ENCODE peak calls at places on chromosomes 12 and 14, in eight cellular contexts. One of them, this sample, is unnamed.

GRCh38 chr12:96219700-96220206 is 25.6 kb downstream of the ELK3 start:
- DNase-seq in transverse colon: no peak
- DNase-seq in A549: peak; percentile 98
- DNase-seq in ovary: no peak
- DNase-seq in tibial nerve: no peak
- DNase-seq in stomach: no peak
- DNase-seq in sigmoid colon: no peak
- DNase-seq in HepG2: peak; percentile 50
- DNase-seq in this sample: peak; percentile 77

GRCh38 chr14:92519246-92520101 is 5.9 kb downstream of the RIN3 start:
- DNase-seq in transverse colon: no peak
- DNase-seq in A549: no peak
- DNase-seq in ovary: no peak
- DNase-seq in tibial nerve: no peak
- DNase-seq in stomach: no peak
- DNase-seq in sigmoid colon: peak; percentile 66
- DNase-seq in HepG2: no peak
- DNase-seq in this sample: peak; percentile 56

GRCh38 chr12:14665354-14666348 is 30.7 kb downstream of the GUCY2C start:
- DNase-seq in transverse colon: no peak
- DNase-seq in A549: peak; percentile 4
- DNase-seq in ovary: no peak
- DNase-seq in tibial nerve: no peak
- DNase-seq in stomach: no peak
- DNase-seq in sigmoid colon: no peak
- DNase-seq in HepG2: no peak
- DNase-seq in this sample: no peak

GRCh38 chr14:49879683-49880204 is 13.1 kb upstream of the ARF6 start:
- DNase-seq in transverse colon: peak; percentile 70
- DNase-seq in A549: peak; percentile 89
- DNase-seq in ovary: no peak
- DNase-seq in tibial nerve: peak; percentile 21
- DNase-seq in stomach: peak; percentile 51
- DNase-seq in sigmoid colon: no peak
- DNase-seq in HepG2: peak; percentile 80
- DNase-seq in this sample: no peak

GRCh38 chr12:132544173-132544468 is 54.2 kb downstream of the FBRSL1 start:
- DNase-seq in transverse colon: no peak
- DNase-seq in A549: no peak
- DNase-seq in ovary: no peak
- DNase-seq in tibial nerve: no peak
- DNase-seq in stomach: no peak
- DNase-seq in sigmoid colon: no peak
- DNase-seq in HepG2: no peak
- DNase-seq in this sample: no peak

GRCh38 chr12:102960766-102961487 is 3.5 kb downstream of the ASCL1 start:
- DNase-seq in transverse colon: no peak
- DNase-seq in A549: no peak
- DNase-seq in ovary: no peak
- DNase-seq in tibial nerve: no peak
- DNase-seq in stomach: no peak
- DNase-seq in sigmoid colon: no peak
- DNase-seq in HepG2: no peak
- DNase-seq in this sample: no peak

GRCh38 chr12:66087365-66087943 is 43.1 kb downstream of the LLPH start:
- DNase-seq in transverse colon: peak; percentile 62
- DNase-seq in A549: peak; percentile 69
- DNase-seq in ovary: peak; percentile 77
- DNase-seq in tibial nerve: peak; percentile 90
- DNase-seq in stomach: peak; percentile 60
- DNase-seq in sigmoid colon: peak; percentile 71
- DNase-seq in HepG2: peak; percentile 57
- DNase-seq in this sample: no peak

GRCh38 chr14:54312166-54312801 is 84.5 kb upstream of the CDKN3 start:
- DNase-seq in transverse colon: no peak
- DNase-seq in A549: peak; percentile 40
- DNase-seq in ovary: no peak
- DNase-seq in tibial nerve: no peak
- DNase-seq in stomach: no peak
- DNase-seq in sigmoid colon: no peak
- DNase-seq in HepG2: no peak
- DNase-seq in this sample: no peak

GRCh38 chr14:68463299-68463698 is 329.6 kb downstream of the ZFP36L1 start:
- DNase-seq in transverse colon: no peak
- DNase-seq in A549: no peak
- DNase-seq in ovary: no peak
- DNase-seq in tibial nerve: no peak
- DNase-seq in stomach: no peak
- DNase-seq in sigmoid colon: no peak
- DNase-seq in HepG2: no peak
- DNase-seq in this sample: no peak

GRCh38 chr12:108689314-108690190 is 41.8 kb downstream of the CORO1C start:
- DNase-seq in transverse colon: peak; percentile 27
- DNase-seq in A549: peak; percentile 70
- DNase-seq in ovary: no peak
- DNase-seq in tibial nerve: no peak
- DNase-seq in stomach: no peak
- DNase-seq in sigmoid colon: peak; percentile 80
- DNase-seq in HepG2: peak; percentile 89
- DNase-seq in this sample: peak; percentile 55

GRCh38 chr12:30806989-30807694 is 52.4 kb upstream of the CAPRIN2 start:
- DNase-seq in transverse colon: no peak
- DNase-seq in A549: peak; percentile 76
- DNase-seq in ovary: no peak
- DNase-seq in tibial nerve: peak; percentile 28
- DNase-seq in stomach: peak; percentile 41
- DNase-seq in sigmoid colon: no peak
- DNase-seq in HepG2: peak; percentile 54
- DNase-seq in this sample: no peak

GRCh38 chr14:25381498-25381897 is 331.6 kb upstream of the STXBP6 start:
- DNase-seq in transverse colon: no peak
- DNase-seq in A549: peak; percentile 12
- DNase-seq in ovary: no peak
- DNase-seq in tibial nerve: no peak
- DNase-seq in stomach: no peak
- DNase-seq in sigmoid colon: no peak
- DNase-seq in HepG2: peak; percentile 41
- DNase-seq in this sample: no peak

GRCh38 chr12:53727310-53728041 is at the start of gene CALCOCO1:
- DNase-seq in transverse colon: peak; percentile 98
- DNase-seq in A549: peak; percentile 98
- DNase-seq in ovary: peak; percentile 97
- DNase-seq in tibial nerve: peak; percentile 96
- DNase-seq in stomach: peak; percentile 98
- DNase-seq in sigmoid colon: peak; percentile 99
- DNase-seq in HepG2: peak; percentile 95
- DNase-seq in this sample: peak; percentile 99

GRCh38 chr12:49334226-49334625 is 2.8 kb downstream of the C1QL4 start:
- DNase-seq in transverse colon: no peak
- DNase-seq in A549: no peak
- DNase-seq in ovary: no peak
- DNase-seq in tibial nerve: no peak
- DNase-seq in stomach: peak; percentile 4
- DNase-seq in sigmoid colon: peak; percentile 24
- DNase-seq in HepG2: no peak
- DNase-seq in this sample: no peak

GRCh38 chr12:76909290-76909689 is 30.5 kb upstream of the CSRP2 start:
- DNase-seq in transverse colon: no peak
- DNase-seq in A549: no peak
- DNase-seq in ovary: no peak
- DNase-seq in tibial nerve: no peak
- DNase-seq in stomach: no peak
- DNase-seq in sigmoid colon: no peak
- DNase-seq in HepG2: no peak
- DNase-seq in this sample: no peak

GRCh38 chr14:88556581-88556980 is 1.8 kb upstream of the PTPN21 start:
- DNase-seq in transverse colon: no peak
- DNase-seq in A549: no peak
- DNase-seq in ovary: no peak
- DNase-seq in tibial nerve: no peak
- DNase-seq in stomach: no peak
- DNase-seq in sigmoid colon: no peak
- DNase-seq in HepG2: no peak
- DNase-seq in this sample: no peak

GRCh38 chr12:116528067-116528466 is 31.1 kb upstream of the MAP1LC3B2 start:
- DNase-seq in transverse colon: no peak
- DNase-seq in A549: peak; percentile 91
- DNase-seq in ovary: no peak
- DNase-seq in tibial nerve: no peak
- DNase-seq in stomach: no peak
- DNase-seq in sigmoid colon: no peak
- DNase-seq in HepG2: no peak
- DNase-seq in this sample: no peak

GRCh38 chr14:50941151-50941550 is 3.1 kb downstream of the PYGL start:
- DNase-seq in transverse colon: no peak
- DNase-seq in A549: no peak
- DNase-seq in ovary: no peak
- DNase-seq in tibial nerve: no peak
- DNase-seq in stomach: no peak
- DNase-seq in sigmoid colon: no peak
- DNase-seq in HepG2: no peak
- DNase-seq in this sample: no peak

GRCh38 chr14:101087614-101088394 is 184.3 kb upstream of the RTL1 start:
- DNase-seq in transverse colon: peak; percentile 3
- DNase-seq in A549: no peak
- DNase-seq in ovary: no peak
- DNase-seq in tibial nerve: peak; percentile 26
- DNase-seq in stomach: peak; percentile 7
- DNase-seq in sigmoid colon: no peak
- DNase-seq in HepG2: no peak
- DNase-seq in this sample: peak; percentile 8

GRCh38 chr12:132140501-132140900 is 3.6 kb downstream of the DDX51 start:
- DNase-seq in transverse colon: no peak
- DNase-seq in A549: no peak
- DNase-seq in ovary: no peak
- DNase-seq in tibial nerve: no peak
- DNase-seq in stomach: no peak
- DNase-seq in sigmoid colon: no peak
- DNase-seq in HepG2: no peak
- DNase-seq in this sample: peak; percentile 14

GRCh38 chr12:11675952-11676505 is 26.6 kb downstream of the ETV6 start:
- DNase-seq in transverse colon: no peak
- DNase-seq in A549: no peak
- DNase-seq in ovary: no peak
- DNase-seq in tibial nerve: no peak
- DNase-seq in stomach: no peak
- DNase-seq in sigmoid colon: no peak
- DNase-seq in HepG2: no peak
- DNase-seq in this sample: no peak

GRCh38 chr12:113065126-113066007 is 8.8 kb downstream of the DTX1 start:
- DNase-seq in transverse colon: no peak
- DNase-seq in A549: no peak
- DNase-seq in ovary: no peak
- DNase-seq in tibial nerve: no peak
- DNase-seq in stomach: no peak
- DNase-seq in sigmoid colon: no peak
- DNase-seq in HepG2: no peak
- DNase-seq in this sample: peak; percentile 83
- TF ChIP-seq EP300 in transverse colon: no peak
- TF ChIP-seq EP300 in A549: no peak
- TF ChIP-seq EP300 in ovary: no peak
- TF ChIP-seq EP300 in tibial nerve: no peak
- TF ChIP-seq EP300 in stomach: no peak
- TF ChIP-seq EP300 in sigmoid colon: no peak
- TF ChIP-seq EP300 in HepG2: no peak
- TF ChIP-seq EP300 in this sample: no peak

GRCh38 chr14:90382491-90383125 is 14.2 kb upstream of the CALM1 start:
- DNase-seq in transverse colon: peak; percentile 72
- DNase-seq in A549: peak; percentile 75
- DNase-seq in ovary: peak; percentile 84
- DNase-seq in tibial nerve: peak; percentile 61
- DNase-seq in stomach: peak; percentile 69
- DNase-seq in sigmoid colon: peak; percentile 94
- DNase-seq in HepG2: peak; percentile 52
- DNase-seq in this sample: peak; percentile 50

GRCh38 chr14:90384543-90384911 is 12.3 kb upstream of the CALM1 start:
- DNase-seq in transverse colon: no peak
- DNase-seq in A549: no peak
- DNase-seq in ovary: no peak
- DNase-seq in tibial nerve: no peak
- DNase-seq in stomach: no peak
- DNase-seq in sigmoid colon: no peak
- DNase-seq in HepG2: no peak
- DNase-seq in this sample: no peak

GRCh38 chr14:90383731-90384542 is 12.9 kb upstream of the CALM1 start:
- DNase-seq in transverse colon: peak; percentile 65
- DNase-seq in A549: no peak
- DNase-seq in ovary: peak; percentile 83
- DNase-seq in tibial nerve: peak; percentile 59
- DNase-seq in stomach: peak; percentile 71
- DNase-seq in sigmoid colon: peak; percentile 85
- DNase-seq in HepG2: peak; percentile 13
- DNase-seq in this sample: peak; percentile 58

GRCh38 chr14:90381999-90382451 is 14.8 kb upstream of the CALM1 start:
- DNase-seq in transverse colon: peak; percentile 90
- DNase-seq in A549: no peak
- DNase-seq in ovary: peak; percentile 59
- DNase-seq in tibial nerve: peak; percentile 46
- DNase-seq in stomach: peak; percentile 73
- DNase-seq in sigmoid colon: peak; percentile 80
- DNase-seq in HepG2: peak; percentile 55
- DNase-seq in this sample: peak; percentile 90

GRCh38 chr14:90383126-90383730 is 13.6 kb upstream of the CALM1 start:
- DNase-seq in transverse colon: peak; percentile 100
- DNase-seq in A549: peak; percentile 100
- DNase-seq in ovary: peak; percentile 100
- DNase-seq in tibial nerve: peak; percentile 99
- DNase-seq in stomach: peak; percentile 100
- DNase-seq in sigmoid colon: peak; percentile 100
- DNase-seq in HepG2: peak; percentile 98
- DNase-seq in this sample: peak; percentile 100
- TF ChIP-seq POLR2A in transverse colon: peak; percentile 99
- TF ChIP-seq POLR2A in A549: peak; percentile 85
- TF ChIP-seq POLR2A in ovary: peak; percentile 97
- TF ChIP-seq POLR2A in tibial nerve: peak; percentile 95
- TF ChIP-seq POLR2A in stomach: no peak
- TF ChIP-seq POLR2A in sigmoid colon: peak; percentile 98
- TF ChIP-seq POLR2A in HepG2: peak; percentile 94
- TF ChIP-seq POLR2A in this sample: peak; percentile 99

DNA sequence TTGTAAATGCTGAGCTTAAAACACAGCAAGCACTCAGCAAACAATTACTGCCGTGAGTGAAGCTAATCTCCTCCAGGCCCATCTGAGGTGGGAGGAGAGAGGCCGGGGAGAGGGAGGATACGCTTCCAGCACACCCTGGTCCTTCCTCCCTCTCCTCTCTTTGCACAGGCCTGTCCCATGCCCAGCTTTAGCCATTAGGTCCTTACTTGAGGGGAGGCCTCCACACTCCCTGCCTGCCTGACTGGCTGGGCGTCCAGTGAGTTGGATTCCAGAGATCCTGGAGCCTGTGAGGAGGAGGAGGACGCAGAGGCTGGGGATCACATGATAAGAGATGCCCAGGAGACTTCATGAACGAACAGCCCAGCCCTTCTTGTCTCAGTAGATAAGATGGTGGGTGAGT is 65.1 kb upstream of the NCOR2 start:
- DNase-seq in transverse colon: no peak
- DNase-seq in A549: peak; percentile 30
- DNase-seq in ovary: no peak
- DNase-seq in tibial nerve: no peak
- DNase-seq in stomach: no peak
- DNase-seq in sigmoid colon: no peak
- DNase-seq in HepG2: no peak
- DNase-seq in this sample: no peak
- TF ChIP-seq EP300 in transverse colon: no peak
- TF ChIP-seq EP300 in A549: no peak
- TF ChIP-seq EP300 in ovary: no peak
- TF ChIP-seq EP300 in tibial nerve: no peak
- TF ChIP-seq EP300 in stomach: no peak
- TF ChIP-seq EP300 in sigmoid colon: no peak
- TF ChIP-seq EP300 in HepG2: no peak
- TF ChIP-seq EP300 in this sample: no peak

GRCh38 chr12:62259993-62260732 is at the start of gene USP15:
- DNase-seq in transverse colon: peak; percentile 97
- DNase-seq in A549: peak; percentile 99
- DNase-seq in ovary: peak; percentile 98
- DNase-seq in tibial nerve: peak; percentile 92
- DNase-seq in stomach: peak; percentile 97
- DNase-seq in sigmoid colon: peak; percentile 98
- DNase-seq in HepG2: peak; percentile 90
- DNase-seq in this sample: peak; percentile 96
- TF ChIP-seq POLR2A in transverse colon: peak; percentile 90
- TF ChIP-seq POLR2A in A549: peak; percentile 82
- TF ChIP-seq POLR2A in ovary: peak; percentile 58
- TF ChIP-seq POLR2A in tibial nerve: peak; percentile 78
- TF ChIP-seq POLR2A in stomach: no peak
- TF ChIP-seq POLR2A in sigmoid colon: peak; percentile 25
- TF ChIP-seq POLR2A in HepG2: peak; percentile 93
- TF ChIP-seq POLR2A in this sample: peak; percentile 64

This sample was measured in upper lobe of left lung.